ENCODE peak calls at places on chromosomes 3 and 15, in ten cellular contexts. L is stomach, S is transverse colon, O is HL-60, B is breast epithelium, E is HCT116, A is endothelial cell of umbilical vein, I is SK-N-SH, H is GM23338, T is Panc1. C is an unnamed sample. For H3K27me3, the result is how much of the 10 kb centered on the place peaks cover.

GRCh38 chr3:57966823-57967222 is 41.4 kb upstream of the FLNB start:
- DNase-seq in H (no peak), T (no peak), E (no peak), L (no peak), B (no peak), S (no peak), I (no peak), O (no peak), A (no peak), C (no peak)

GRCh38 chr3:55160241-55160877 is 232.5 kb upstream of the LRTM1 start:
- DNase-seq in I (no peak), H (no peak), L (peak), O (no peak), T (no peak), S (peak), B (no peak), A (no peak), E (no peak), C (no peak)

GRCh38 chr3:123086110-123086642 is 19.4 kb downstream of the PDIA5 start:
- DNase-seq in A (no peak), B (no peak), E (no peak), H (no peak), T (no peak), I (no peak), O (no peak), S (no peak), L (no peak), C (no peak)

GRCh38 chr3:124174463-124174862 is 182.5 kb upstream of the ROPN1 start:
- DNase-seq in E (no peak), A (no peak), O (no peak), S (no peak), H (no peak), B (no peak), L (no peak), T (no peak), I (peak), C (no peak)

GRCh38 chr3:27216955-27217552 is 152.1 kb downstream of the NEK10 start:
- DNase-seq in B (no peak), S (no peak), H (no peak), A (peak), E (no peak), L (no peak), I (no peak), T (no peak), O (no peak), C (no peak)

GRCh38 chr3:123949606-123950005 is 11.4 kb downstream of the CCDC14 start:
- DNase-seq in A (no peak), T (no peak), S (no peak), O (no peak), I (no peak), E (no peak), L (no peak), B (no peak), H (no peak), C (no peak)

GRCh38 chr3:151949706-151950105 is 76.3 kb downstream of the SUCNR1 start:
- DNase-seq in S (no peak), I (no peak), E (no peak), B (no peak), O (no peak), L (no peak), T (no peak), H (no peak), A (no peak), C (no peak)

GRCh38 chr15:42650208-42651066 is 75.0 kb downstream of the STARD9 start:
- DNase-seq in L (peak), H (peak), E (peak), B (peak), T (peak), S (peak), A (peak), I (peak), O (peak), C (peak)

GRCh38 chr3:88005066-88005465 is 53.7 kb downstream of the CGGBP1 start:
- DNase-seq in E (peak), H (peak), I (no peak), O (no peak), B (no peak), S (no peak), A (peak), L (no peak), T (no peak), C (no peak)

GRCh38 chr3:126765187-126766069 is 61.4 kb downstream of the CHCHD6 start:
- DNase-seq in O (no peak), B (no peak), E (no peak), A (no peak), T (no peak), S (no peak), L (no peak), H (no peak), I (no peak), C (no peak)

GRCh38 chr3:172280406-172281051 is 167.7 kb downstream of the GHSR start:
- DNase-seq in L (no peak), E (no peak), H (no peak), I (no peak), O (no peak), A (peak), T (no peak), S (no peak), B (no peak), C (no peak)

GRCh38 chr3:95460274-95460673 is 1354.1 kb upstream of the EPHA6 start:
- DNase-seq in L (no peak), O (no peak), A (no peak), B (no peak), H (no peak), E (no peak), I (peak), T (no peak), S (no peak), C (no peak)

GRCh38 chr3:191253089-191253799 is 54.2 kb downstream of the OSTN start:
- DNase-seq in L (no peak), H (peak), S (no peak), A (no peak), T (no peak), I (no peak), O (no peak), E (no peak), B (no peak), C (no peak)

GRCh38 chr3:185988080-185988815 is 50.4 kb upstream of the TRA2B start:
- DNase-seq in O (no peak), S (no peak), A (no peak), T (no peak), B (no peak), E (no peak), H (peak), L (no peak), I (peak), C (no peak)

GRCh38 chr3:195117978-195118581 is 152.9 kb downstream of the XXYLT1 start:
- DNase-seq in L (peak), T (no peak), E (peak), B (no peak), O (no peak), A (peak), H (peak), S (peak), I (no peak), C (no peak)

GRCh38 chr3:13548696-13549512 is at the start of gene FBLN2:
- DNase-seq in A (no peak), B (no peak), H (peak), S (peak), O (no peak), I (peak), L (peak), T (no peak), E (no peak), C (no peak)

GRCh38 chr3:185308126-185308754 is 54.4 kb upstream of the EHHADH start:
- DNase-seq in I (peak), T (peak), S (peak), H (peak), E (peak), A (peak), O (peak), B (no peak), L (peak), C (peak)

GRCh38 chr3:71498053-71498452 is 85.5 kb downstream of the FOXP1 start:
- DNase-seq in S (no peak), H (peak), O (no peak), L (no peak), I (no peak), T (no peak), E (no peak), B (no peak), A (no peak), C (no peak)

GRCh38 chr3:192819001-192819569 is 91.7 kb upstream of the FGF12 start:
- DNase-seq in S (no peak), T (no peak), A (peak), B (no peak), O (no peak), H (no peak), L (no peak), I (no peak), E (peak), C (no peak)

GRCh38 chr15:94056314-94056713 is 175.0 kb upstream of the MCTP2 start:
- DNase-seq in O (no peak), L (no peak), T (no peak), A (no peak), B (no peak), S (no peak), E (no peak), H (no peak), I (no peak), C (no peak)

GRCh38 chr3:196422976-196423781 is 9.0 kb downstream of the UBXN7 start:
- DNase-seq in H (no peak), T (no peak), E (no peak), S (peak), I (peak), A (peak), B (peak), L (peak), O (no peak), C (peak)

GRCh38 chr3:78895528-78895927 is 872.3 kb downstream of the ROBO1 start:
- DNase-seq in B (no peak), I (no peak), A (no peak), E (no peak), H (no peak), T (no peak), L (no peak), O (no peak), S (no peak), C (no peak)

GRCh38 chr3:181210275-181210674 is 220.7 kb upstream of the DNAJC19 start:
- DNase-seq in I (peak), L (no peak), T (no peak), O (no peak), E (peak), A (peak), S (no peak), H (peak), B (no peak), C (no peak)

GRCh38 chr15:81216411-81216810 is 19.7 kb downstream of the IL16 start:
- DNase-seq in O (no peak), E (no peak), H (peak), A (no peak), S (no peak), B (no peak), L (no peak), T (no peak), I (no peak), C (no peak)

GRCh38 chr15:69375151-69375790 is 38.9 kb upstream of the KIF23 start:
- DNase-seq in O (no peak), T (no peak), I (no peak), S (no peak), E (no peak), L (peak), A (no peak), B (no peak), H (no peak), C (no peak)

GRCh38 chr3:38497026-38497425 is 886 bp downstream of the EXOG start:
- DNase-seq in O (no peak), S (no peak), E (no peak), B (no peak), H (no peak), I (no peak), L (no peak), A (no peak), T (no peak), C (no peak)

GRCh38 chr15:45347033-45347432 is 31.3 kb downstream of the GATM start:
- DNase-seq in H (no peak), E (no peak), B (no peak), O (no peak), S (no peak), I (no peak), T (no peak), L (no peak), A (no peak), C (no peak)

GRCh38 chr3:125318497-125318847 is 56.7 kb downstream of the ZNF148 start:
- DNase-seq in B (no peak), A (no peak), O (no peak), T (no peak), L (no peak), H (peak), I (no peak), S (no peak), E (no peak), C (no peak)

GRCh38 chr3:42655980-42656679 is 2.6 kb downstream of the ZBTB47 start:
- DNase-seq in O (no peak), B (no peak), L (no peak), S (no peak), I (peak), A (peak), T (no peak), H (peak), E (no peak), C (no peak)

GRCh38 chr3:49120096-49120437 is 556 bp downstream of the USP19 start:
- DNase-seq in E (no peak), S (no peak), H (peak), T (no peak), A (peak), L (no peak), I (no peak), B (no peak), O (no peak), C (no peak)

GRCh38 chr15:75067123-75067854 is 43.9 kb downstream of the PPCDC start:
- DNase-seq in A (peak), E (peak), I (no peak), H (no peak), L (no peak), B (no peak), S (no peak), O (peak), T (peak), C (no peak)

GRCh38 chr3:124034016-124034808 is 42.3 kb upstream of the ROPN1 start:
- DNase-seq in L (no peak), A (peak), E (no peak), T (no peak), B (no peak), O (no peak), S (peak), I (peak), H (peak), C (no peak)

GRCh38 chr3:190696777-190697501 is 165.6 kb downstream of the GMNC start:
- DNase-seq in O (peak), E (peak), L (no peak), B (no peak), I (no peak), T (peak), H (peak), A (peak), S (no peak), C (no peak)

GRCh38 chr3:55626284-55626675 is 139.2 kb upstream of the WNT5A start:
- DNase-seq in L (no peak), T (no peak), S (no peak), H (no peak), O (no peak), B (no peak), E (no peak), I (no peak), A (no peak), C (no peak)

GRCh38 chr3:48612270-48612669 is 2.8 kb upstream of the UQCRC1 start:
- DNase-seq in O (no peak), H (no peak), S (no peak), I (no peak), A (no peak), L (no peak), T (no peak), E (no peak), B (no peak), C (no peak)

GRCh38 chr3:113018461-113019181 is 27.8 kb downstream of the GTPBP8 start:
- DNase-seq in A (no peak), T (peak), O (peak), B (no peak), L (no peak), H (no peak), S (no peak), E (no peak), I (peak), C (no peak)

GRCh38 chr3:126936110-126936509 is 46.8 kb upstream of the PLXNA1 start:
- DNase-seq in T (no peak), A (no peak), H (no peak), S (no peak), L (no peak), I (no peak), O (no peak), E (no peak), B (no peak), C (no peak)

GRCh38 chr3:119485563-119485962 is 12.8 kb upstream of the TIMMDC1 start:
- DNase-seq in I (no peak), L (no peak), E (no peak), O (no peak), H (no peak), S (no peak), B (no peak), A (no peak), T (no peak), C (no peak)

GRCh38 chr15:27089233-27089586 is 118.2 kb downstream of the GABRG3 start:
- DNase-seq in I (no peak), S (no peak), A (no peak), O (no peak), H (no peak), L (no peak), E (no peak), T (no peak), B (no peak), C (no peak)
- TF ChIP-seq POLR2AphosphoS5 in I (no peak), S (no peak), A (no peak), O (no peak), H (no peak), L (no peak), E (no peak), T (no peak), B (no peak), C (no peak)

DNA sequence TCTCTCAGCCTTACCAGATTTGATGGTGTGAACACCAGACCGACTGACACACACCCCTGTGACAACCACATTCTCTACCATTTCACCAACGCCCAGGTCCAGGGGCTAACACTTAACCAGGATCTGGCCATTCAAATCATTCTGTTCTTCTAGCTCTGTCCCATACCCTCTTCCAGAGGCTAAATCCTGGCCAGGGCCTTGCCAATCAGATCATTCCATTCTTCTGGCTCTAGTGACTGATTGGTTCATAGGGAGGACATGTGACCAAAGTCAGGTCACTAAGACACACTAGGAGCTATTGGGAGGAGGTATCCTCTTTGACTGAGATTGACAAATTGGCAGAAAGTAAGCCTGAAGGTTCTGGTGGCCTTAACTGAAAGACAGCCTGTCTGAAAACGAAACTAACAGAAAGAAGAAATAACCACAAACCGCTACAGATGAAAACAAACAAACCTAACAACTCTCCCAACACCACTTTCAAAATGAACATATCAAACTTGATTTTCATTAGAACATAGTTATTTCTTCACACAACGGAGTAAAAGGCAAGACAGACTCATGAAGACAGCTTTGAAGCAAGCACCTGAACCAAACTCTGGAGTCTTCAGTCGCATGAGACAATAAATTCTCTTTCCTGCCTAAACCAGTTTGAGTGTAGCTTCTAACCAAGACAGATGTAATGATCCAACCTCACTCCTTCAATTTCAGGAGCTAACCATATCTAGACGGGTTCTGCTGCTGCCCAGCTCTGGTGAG is 68.5 kb downstream of the TRANK1 start:
- DNase-seq in E (no peak), B (no peak), I (no peak), A (no peak), H (no peak), S (no peak), L (no peak), T (no peak), O (no peak), C (no peak)
- H3K27ac ChIP-seq in E (no peak), B (no peak), I (no peak), A (no peak), H (no peak), S (peak), L (no peak), T (no peak), O (peak), C (no peak)

GRCh38 chr3:143307613-143308183 is 188.1 kb downstream of the CHST2 start:
- DNase-seq in L (peak), S (no peak), E (no peak), B (no peak), O (no peak), I (no peak), T (no peak), H (no peak), A (peak), C (no peak)
- H3K27me3 ChIP-seq in L (under half), S (under half), E (under half), B (under half), O (under half), I (under half), T (under half), H (under half), A (under half), C (under half)

GRCh38 chr3:25789596-25790556 is at the start of gene OXSM:
- DNase-seq in E (peak), T (no peak), I (peak), L (peak), O (peak), S (peak), A (peak), H (peak), B (peak), C (peak)
- TF ChIP-seq POLR2AphosphoS5 in E (peak), T (no peak), I (peak), L (peak), O (peak), S (peak), A (peak), H (peak), B (peak), C (peak)

GRCh38 chr3:46008058-46008457 is 12.4 kb upstream of the FYCO1 start:
- DNase-seq in T (no peak), A (no peak), B (no peak), H (no peak), L (no peak), O (no peak), I (no peak), E (no peak), S (no peak), C (no peak)
- H3K27ac ChIP-seq in T (no peak), A (no peak), B (no peak), H (no peak), L (no peak), O (no peak), I (no peak), E (no peak), S (no peak), C (no peak)

GRCh38 chr15:98648654-98649537 is 557 bp downstream of the IGF1R start:
- DNase-seq in L (peak), E (no peak), T (no peak), I (peak), O (peak), B (no peak), S (peak), A (peak), H (peak), C (peak)

GRCh38 chr15:98646546-98647025 is 1.8 kb upstream of the IGF1R start:
- DNase-seq in A (no peak), I (no peak), H (no peak), L (no peak), S (no peak), T (no peak), E (no peak), O (no peak), B (no peak), C (no peak)

GRCh38 chr15:98647774-98648653 is at the start of gene IGF1R:
- DNase-seq in S (peak), A (peak), L (peak), E (peak), I (peak), H (peak), O (peak), B (peak), T (no peak), C (peak)

GRCh38 chr15:98647026-98647773 is 1.1 kb upstream of the IGF1R start:
- DNase-seq in S (peak), L (peak), A (peak), B (no peak), I (peak), O (peak), E (peak), T (peak), H (peak), C (peak)

DNA sequence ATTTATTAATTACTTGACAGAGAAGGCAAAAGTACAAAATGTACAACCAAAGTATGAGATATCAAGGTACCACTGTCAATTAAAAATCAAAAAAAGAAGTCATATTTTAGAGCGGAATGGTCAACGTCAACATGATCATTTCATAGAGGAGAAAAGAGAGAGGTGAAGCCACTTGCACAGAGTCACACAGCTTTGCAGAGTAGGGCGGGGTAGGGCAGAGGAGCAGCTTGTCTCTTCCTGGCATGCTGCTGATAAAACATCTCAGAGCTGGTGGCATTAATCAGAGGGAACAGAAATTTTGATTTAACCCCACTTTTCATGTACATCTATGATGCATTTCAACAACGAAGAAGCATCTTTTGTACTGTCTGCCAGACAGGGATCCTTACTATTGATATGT is 5.2 kb upstream of the IGF1R start:
- DNase-seq in T (no peak), L (no peak), H (no peak), B (no peak), A (no peak), I (no peak), E (no peak), S (no peak), O (no peak), C (no peak)
- H3K27me3 ChIP-seq in T (under half), L (under half), H (under half), B (under half), A (under half), I (under half), E (half or more), S (under half), O (under half), C (under half)

GRCh38 chr3:150254199-150254786 is 153.8 kb upstream of the TSC22D2 start:
- DNase-seq in H (no peak), I (no peak), E (no peak), S (no peak), L (no peak), B (no peak), O (no peak), T (no peak), A (no peak), C (no peak)
- TF ChIP-seq POLR2AphosphoS5 in H (no peak), I (no peak), E (no peak), S (no peak), L (no peak), B (no peak), O (no peak), T (no peak), A (no peak), C (no peak)

GRCh38 chr3:20099020-20099539 is 58.8 kb downstream of the KAT2B start:
- DNase-seq in T (no peak), H (no peak), B (no peak), L (no peak), O (no peak), S (no peak), A (no peak), I (no peak), E (no peak), C (peak)
- H3K27ac ChIP-seq in T (no peak), H (no peak), B (no peak), L (no peak), O (no peak), S (no peak), A (no peak), I (no peak), E (no peak), C (peak)

C was measured in prostate gland.